ENCODE peak calls at places on chromosome 17, in four cellular contexts. V, H, R and X are unnamed samples.

GRCh38 chr17:67818110-67819002 is 6.9 kb upstream of the BPTF start:
- DNase-seq in R (no peak), V (peak; percentile 3), H (no peak), X (no peak)

GRCh38 chr17:68591583-68591982 is 9.6 kb downstream of the FAM20A start:
- DNase-seq in V (peak; percentile 73), R (no peak), H (no peak), X (no peak)

GRCh38 chr17:73719588-73720071 is 75.4 kb upstream of the SDK2 start:
- DNase-seq in R (no peak), H (no peak), V (peak; percentile 70), X (no peak)

GRCh38 chr17:44900894-44901293 is 1.6 kb upstream of the EFTUD2 start:
- DNase-seq in H (peak; percentile 83), V (peak; percentile 72), R (no peak), X (no peak)

GRCh38 chr17:73118876-73119485 is 26.5 kb upstream of the SLC39A11 start:
- DNase-seq in V (no peak), R (no peak), H (no peak), X (no peak)

GRCh38 chr17:77145209-77145608 is 4.4 kb downstream of the SEC14L1 start:
- DNase-seq in R (no peak), H (no peak), V (no peak), X (no peak)

GRCh38 chr17:76716146-76716833 is 5.5 kb upstream of the MXRA7 start:
- DNase-seq in R (peak; percentile 73), V (peak; percentile 61), H (peak; percentile 99), X (peak; percentile 58)

GRCh38 chr17:68424188-68424587 is 33.1 kb downstream of the WIPI1 start:
- DNase-seq in H (no peak), R (no peak), V (no peak), X (no peak)

GRCh38 chr17:77319211-77320031 is 178.7 kb downstream of the SEC14L1 start:
- DNase-seq in V (peak; percentile 75), H (peak; percentile 86), R (peak; percentile 91), X (peak; percentile 34)

GRCh38 chr17:27520571-27521185 is 64.4 kb downstream of the KSR1 start:
- DNase-seq in V (peak; percentile 77), R (no peak), H (no peak), X (no peak)

GRCh38 chr17:40873801-40874200 is 6.8 kb upstream of the KRT12 start:
- DNase-seq in R (no peak), V (no peak), H (no peak), X (no peak)

GRCh38 chr17:50064253-50064991 is 8.5 kb downstream of the ITGA3 start:
- DNase-seq in V (peak; percentile 24), H (peak; percentile 97), R (peak; percentile 74), X (no peak)

GRCh38 chr17:74920306-74920620 is 2.8 kb downstream of the USH1G start:
- DNase-seq in H (no peak), V (no peak), R (no peak), X (no peak)

GRCh38 chr17:42531455-42532354 is 4.3 kb upstream of the NAGLU start:
- DNase-seq in H (peak; percentile 34), V (peak; percentile 72), R (peak; percentile 83), X (peak; percentile 37)

GRCh38 chr17:16950488-16950887 is 21.4 kb downstream of the TNFRSF13B start:
- DNase-seq in R (no peak), V (peak; percentile 3), H (no peak), X (no peak)

GRCh38 chr17:48994548-48995331 is 2.4 kb upstream of the IGF2BP1 start:
- DNase-seq in R (no peak), V (no peak), H (no peak), X (no peak)

GRCh38 chr17:28334176-28334575 is 1.1 kb downstream of the IFT20 start:
- DNase-seq in H (peak; percentile 19), V (no peak), R (no peak), X (no peak)

GRCh38 chr17:28745052-28745776 is 1.4 kb downstream of the TRAF4 start:
- DNase-seq in V (peak; percentile 74), R (peak; percentile 65), H (peak; percentile 47), X (peak; percentile 33)

GRCh38 chr17:63641678-63642077 is 19.5 kb downstream of the MAP3K3 start:
- DNase-seq in R (no peak), H (no peak), V (peak; percentile 25), X (no peak)

GRCh38 chr17:73196500-73196899 is 3.6 kb downstream of the COG1 start:
- DNase-seq in R (peak; percentile 58), V (peak; percentile 34), H (no peak), X (no peak)

DNA sequence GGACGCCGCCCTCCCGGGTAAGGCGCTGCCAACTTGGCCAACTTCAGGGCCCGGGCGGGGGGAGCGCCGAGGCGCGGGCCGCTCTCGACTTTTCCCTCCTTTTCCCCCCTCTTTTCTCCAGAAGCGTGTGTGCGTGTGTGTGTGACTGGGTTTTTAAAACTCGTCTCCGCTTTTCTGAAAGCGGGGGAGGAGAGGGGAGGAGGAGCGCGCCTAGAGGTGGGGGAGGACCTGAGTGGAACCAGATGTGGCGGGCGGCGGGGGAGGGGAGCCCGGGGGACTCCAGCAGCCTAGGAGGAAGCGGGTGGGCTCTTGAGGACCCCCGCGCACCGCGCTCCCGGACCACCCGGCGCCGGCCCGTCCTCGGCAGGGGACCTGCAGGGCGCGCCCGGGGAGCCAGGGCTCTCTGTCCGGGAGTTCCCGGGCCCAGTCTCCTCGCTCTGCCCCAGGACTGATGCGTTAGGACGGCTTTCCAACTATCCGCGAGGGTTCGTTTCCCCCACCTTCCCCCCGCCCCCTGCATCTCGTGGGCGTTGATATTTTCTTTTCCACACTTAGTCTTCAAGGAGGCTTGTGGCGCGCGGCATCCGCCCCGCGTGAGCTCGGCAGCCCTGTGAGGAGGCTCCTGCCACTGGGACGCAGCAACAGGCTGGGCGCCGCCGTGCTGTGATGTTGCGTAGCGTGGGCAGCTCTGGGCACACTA is 584 bp downstream of the MRC2 start:
- DNase-seq in R (peak; percentile 63), H (peak; percentile 74), V (peak; percentile 55), X (peak; percentile 9)
- TF ChIP-seq CTCF in R (no peak), H (no peak), V (no peak), X (no peak)

GRCh38 chr17:38426441-38426840 is 1.8 kb upstream of the ARHGAP23 start:
- DNase-seq in V (no peak), H (no peak), R (no peak), X (no peak)
- H3K4me1 ChIP-seq in V (peaks cover 48% of the 10 kb centered on the region), H (peaks cover 38% of the 10 kb centered on the region), R (peaks cover 51% of the 10 kb centered on the region), X (peaks cover 9% of the 10 kb centered on the region)

GRCh38 chr17:39231587-39232551 is 6.1 kb upstream of the STAC2 start:
- DNase-seq in V (peak; percentile 47), R (peak; percentile 70), H (peak; percentile 26), X (peak; percentile 63)
- TF ChIP-seq CTCF in V (no peak), R (peak; percentile 79), H (peak; percentile 74), X (peak; percentile 73)

GRCh38 chr17:46163316-46163715 is 29.9 kb downstream of the KANSL1 start:
- DNase-seq in R (no peak), V (no peak), H (no peak), X (no peak)
- H3K4me1 ChIP-seq in R (peaks cover 85% of the 10 kb centered on the region), V (peaks cover 30% of the 10 kb centered on the region), H (peaks cover 24% of the 10 kb centered on the region), X (peaks cover 82% of the 10 kb centered on the region)

GRCh38 chr17:9331512-9332163 is 244.0 kb downstream of the STX8 start:
- DNase-seq in R (no peak), V (no peak), H (no peak), X (no peak)

GRCh38 chr17:9330903-9331272 is 244.7 kb downstream of the STX8 start:
- DNase-seq in H (no peak), V (no peak), R (no peak), X (no peak)

GRCh38 chr17:9330140-9330902 is 245.3 kb downstream of the STX8 start:
- DNase-seq in V (no peak), R (no peak), H (no peak), X (no peak)

GRCh38 chr17:9332164-9332527 is 243.5 kb downstream of the STX8 start:
- DNase-seq in R (no peak), V (no peak), H (no peak), X (no peak)

GRCh38 chr17:9329251-9329921 is 246.2 kb downstream of the STX8 start:
- DNase-seq in H (no peak), V (no peak), R (no peak), X (no peak)
- TF ChIP-seq CTCF in H (no peak), V (no peak), R (no peak), X (no peak)

DNA sequence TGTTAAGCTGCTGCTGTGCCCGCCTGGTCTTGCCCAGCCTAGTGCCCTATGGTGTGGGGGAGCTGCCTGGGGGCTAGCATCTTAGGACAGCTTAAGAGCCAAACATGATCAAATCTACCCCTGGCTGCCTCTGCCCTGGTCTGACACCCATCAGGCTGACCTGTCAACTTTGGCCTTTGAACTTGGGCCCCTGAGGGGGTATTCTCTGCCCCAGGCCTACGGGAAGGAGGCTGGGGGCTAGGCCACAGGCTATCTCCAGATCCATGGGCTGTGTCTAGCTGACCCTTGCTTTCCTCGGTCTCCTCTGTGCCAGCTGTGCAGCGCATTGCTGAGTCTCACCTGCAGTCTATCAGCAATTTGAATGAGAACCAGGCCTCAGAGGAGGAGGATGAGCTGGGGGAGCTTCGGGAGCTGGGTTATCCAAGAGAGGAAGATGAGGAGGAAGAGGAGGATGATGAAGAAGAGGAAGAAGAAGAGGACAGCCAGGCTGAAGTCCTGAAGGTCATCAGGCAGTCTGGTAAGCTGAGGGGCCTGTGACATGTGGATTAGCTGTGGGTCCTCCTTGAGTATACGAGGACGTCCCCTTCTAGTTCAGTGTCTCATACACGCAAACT is 3.3 kb upstream of the STARD3 start:
- DNase-seq in V (no peak), R (no peak), H (no peak), X (no peak)
- H3K4me1 ChIP-seq in V (peaks cover 48% of the 10 kb centered on the region), R (peaks cover 27% of the 10 kb centered on the region), H (peaks cover 15% of the 10 kb centered on the region), X (peaks cover 23% of the 10 kb centered on the region)

GRCh38 chr17:57599271-57600045 is 145.6 kb downstream of the CCDC182 start:
- DNase-seq in V (no peak), H (no peak), R (no peak), X (peak; percentile 27)

GRCh38 chr17:57600092-57600491 is 145.0 kb downstream of the CCDC182 start:
- DNase-seq in H (no peak), R (no peak), V (no peak), X (peak; percentile 65)

GRCh38 chr17:57595942-57596695 is 149.0 kb downstream of the CCDC182 start:
- DNase-seq in R (no peak), H (no peak), V (no peak), X (no peak)

GRCh38 chr17:57597101-57597500 is 148.0 kb downstream of the CCDC182 start:
- DNase-seq in R (no peak), V (no peak), H (no peak), X (no peak)

DNA sequence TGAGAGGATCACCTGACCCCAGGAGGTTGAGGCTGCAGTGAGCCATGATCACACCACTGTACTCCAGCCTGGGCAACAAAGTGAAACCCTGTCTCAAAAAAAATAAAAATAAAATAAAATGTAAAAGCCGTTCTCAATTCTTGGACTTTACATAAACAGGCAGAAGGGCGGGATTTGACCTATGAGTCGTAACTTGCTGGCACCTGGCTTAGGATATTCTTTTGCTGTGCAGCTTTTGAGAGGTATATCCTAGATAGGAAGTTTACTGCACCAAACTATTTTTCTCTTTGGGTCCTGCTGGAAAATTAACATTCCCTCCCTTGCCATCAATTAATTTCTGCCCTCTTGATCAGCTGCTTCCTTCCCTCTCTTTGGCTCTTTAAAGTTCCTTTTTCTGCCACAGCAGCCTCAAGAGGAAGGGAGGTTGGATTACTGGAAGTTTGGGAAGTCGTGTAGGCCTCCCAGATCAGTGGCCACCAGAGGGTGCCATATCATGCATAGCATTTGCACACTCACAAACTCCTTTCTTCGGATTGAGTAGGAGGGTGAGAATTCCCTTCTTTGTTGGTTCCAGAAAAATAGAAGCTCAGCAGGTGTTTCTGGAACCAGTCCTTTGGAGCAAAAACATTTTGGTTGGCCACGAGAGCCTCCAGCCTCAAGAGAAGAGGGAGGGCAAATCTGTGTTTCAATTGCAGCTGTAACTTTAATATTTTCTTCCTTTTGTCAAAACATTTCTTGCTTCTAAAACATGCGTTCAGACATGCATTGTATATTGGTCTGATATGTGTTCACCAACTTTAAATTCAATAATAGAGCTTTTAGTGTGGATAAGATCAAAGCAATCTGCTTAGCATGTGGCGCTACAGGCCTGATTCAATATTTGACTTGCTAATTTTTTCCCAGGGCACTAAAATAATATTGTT is 147.3 kb downstream of the CCDC182 start:
- DNase-seq in V (peak; percentile 74), R (peak; percentile 59), H (peak; percentile 82), X (no peak)
- TF ChIP-seq CTCF in V (peak; percentile 58), R (peak; percentile 79), H (peak; percentile 85), X (peak; percentile 64)